ENCODE peak calls at places on chromosomes 5 and 9, in five cellular contexts. One of them, this sample, is unnamed.

GRCh38 chr5:158590936-158591863 is 508.5 kb downstream of the EBF1 start:
- DNase-seq in uterus: peak
- DNase-seq in RWPE1: peak
- DNase-seq in tibial artery: no peak
- DNase-seq in nephron progenitor cell: peak
- DNase-seq in this sample: no peak

GRCh38 chr5:33319841-33320240 is 120.9 kb upstream of the TARS1 start:
- DNase-seq in uterus: no peak
- DNase-seq in RWPE1: no peak
- DNase-seq in tibial artery: no peak
- DNase-seq in nephron progenitor cell: no peak
- DNase-seq in this sample: no peak

GRCh38 chr9:15867334-15867733 is 314.5 kb downstream of the CCDC171 start:
- DNase-seq in uterus: no peak
- DNase-seq in RWPE1: no peak
- DNase-seq in tibial artery: no peak
- DNase-seq in nephron progenitor cell: no peak
- DNase-seq in this sample: no peak

GRCh38 chr5:157370967-157371366 is 89.0 kb upstream of the NIPAL4 start:
- DNase-seq in uterus: no peak
- DNase-seq in RWPE1: no peak
- DNase-seq in tibial artery: no peak
- DNase-seq in nephron progenitor cell: no peak
- DNase-seq in this sample: no peak

GRCh38 chr5:54785729-54786548 is 199.5 kb downstream of the ESM1 start:
- DNase-seq in uterus: no peak
- DNase-seq in RWPE1: no peak
- DNase-seq in tibial artery: peak
- DNase-seq in nephron progenitor cell: no peak
- DNase-seq in this sample: no peak

GRCh38 chr5:72746736-72747135 is 69.7 kb upstream of the TNPO1 start:
- DNase-seq in uterus: no peak
- DNase-seq in RWPE1: no peak
- DNase-seq in tibial artery: no peak
- DNase-seq in nephron progenitor cell: no peak
- DNase-seq in this sample: no peak

GRCh38 chr9:5799314-5799713 is 33.6 kb downstream of the ERMP1 start:
- DNase-seq in uterus: no peak
- DNase-seq in RWPE1: peak
- DNase-seq in tibial artery: no peak
- DNase-seq in nephron progenitor cell: no peak
- DNase-seq in this sample: no peak

GRCh38 chr9:91483189-91483691 is 59.6 kb upstream of the NFIL3 start:
- DNase-seq in uterus: no peak
- DNase-seq in RWPE1: no peak
- DNase-seq in tibial artery: peak
- DNase-seq in nephron progenitor cell: no peak
- DNase-seq in this sample: no peak

DNA sequence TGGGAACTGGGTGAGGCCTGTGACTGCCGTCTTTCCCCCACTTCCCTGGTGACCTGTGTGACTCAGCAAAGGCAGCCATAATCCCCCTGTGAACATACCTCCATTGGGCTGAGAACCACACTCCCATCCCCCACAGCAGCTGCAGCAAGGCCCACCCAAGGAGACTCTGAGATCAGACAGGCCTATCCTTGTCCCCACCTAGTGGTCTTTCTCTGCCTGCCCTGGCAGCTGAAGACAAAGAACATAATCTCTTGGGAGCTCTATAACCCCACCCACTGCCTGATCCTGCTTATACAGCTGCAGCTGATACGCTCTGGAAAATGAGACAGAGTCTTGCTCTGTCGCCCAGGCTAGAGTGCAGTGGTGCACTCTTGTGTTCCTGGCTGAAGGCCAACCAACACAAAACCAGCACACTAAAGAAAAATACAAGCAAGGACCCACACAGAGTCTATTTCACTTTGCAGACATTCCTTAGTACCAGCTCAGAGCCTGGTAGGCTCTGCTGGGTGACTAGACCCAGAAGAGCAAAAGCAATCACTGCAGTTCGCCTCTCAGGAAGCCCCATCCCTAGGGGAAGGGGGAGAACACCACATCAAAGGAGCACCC is 106.7 kb downstream of the MCTP1 start:
- DNase-seq in uterus: no peak
- DNase-seq in RWPE1: no peak
- DNase-seq in tibial artery: no peak
- DNase-seq in nephron progenitor cell: peak
- DNase-seq in this sample: no peak
- TF ChIP-seq CTCF in uterus: no peak
- TF ChIP-seq CTCF in RWPE1: no peak
- TF ChIP-seq CTCF in tibial artery: no peak
- TF ChIP-seq CTCF in nephron progenitor cell: peak
- TF ChIP-seq CTCF in this sample: no peak

GRCh38 chr5:130479045-130479804 is 575.0 kb downstream of the CHSY3 start:
- DNase-seq in uterus: no peak
- DNase-seq in RWPE1: no peak
- DNase-seq in tibial artery: no peak
- DNase-seq in nephron progenitor cell: no peak
- DNase-seq in this sample: no peak
- TF ChIP-seq CTCF in uterus: no peak
- TF ChIP-seq CTCF in RWPE1: no peak
- TF ChIP-seq CTCF in tibial artery: no peak
- TF ChIP-seq CTCF in nephron progenitor cell: no peak
- TF ChIP-seq CTCF in this sample: no peak

GRCh38 chr9:20562051-20562450 is 60.2 kb downstream of the MLLT3 start:
- DNase-seq in uterus: no peak
- DNase-seq in RWPE1: no peak
- DNase-seq in tibial artery: no peak
- DNase-seq in nephron progenitor cell: no peak
- DNase-seq in this sample: no peak

GRCh38 chr9:20559236-20559896 is 62.9 kb downstream of the MLLT3 start:
- DNase-seq in uterus: no peak
- DNase-seq in RWPE1: peak
- DNase-seq in tibial artery: no peak
- DNase-seq in nephron progenitor cell: no peak
- DNase-seq in this sample: no peak

GRCh38 chr9:20558609-20559016 is 63.7 kb downstream of the MLLT3 start:
- DNase-seq in uterus: no peak
- DNase-seq in RWPE1: peak
- DNase-seq in tibial artery: no peak
- DNase-seq in nephron progenitor cell: no peak
- DNase-seq in this sample: peak

GRCh38 chr9:20563917-20564316 is 58.4 kb downstream of the MLLT3 start:
- DNase-seq in uterus: no peak
- DNase-seq in RWPE1: no peak
- DNase-seq in tibial artery: no peak
- DNase-seq in nephron progenitor cell: no peak
- DNase-seq in this sample: no peak

DNA sequence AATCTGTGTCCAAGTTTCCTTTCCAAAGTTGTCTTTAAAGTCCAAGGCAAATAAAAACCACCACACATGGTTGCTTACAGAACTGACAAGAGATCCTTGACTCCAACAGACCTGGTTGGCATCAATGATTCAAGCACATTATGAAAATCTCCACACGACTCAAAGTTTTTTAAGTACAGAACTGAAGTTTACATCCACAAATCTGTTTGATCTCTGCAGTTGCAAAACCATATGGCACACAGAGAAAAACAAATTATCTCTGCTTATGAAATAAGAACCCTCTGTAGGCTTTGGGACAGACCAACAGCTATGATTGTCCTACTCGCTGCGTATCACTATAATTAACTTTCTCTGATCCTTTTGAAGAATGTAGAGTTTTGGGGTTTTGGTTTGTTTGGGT is 60.8 kb downstream of the MLLT3 start:
- DNase-seq in uterus: no peak
- DNase-seq in RWPE1: no peak
- DNase-seq in tibial artery: no peak
- DNase-seq in nephron progenitor cell: no peak
- DNase-seq in this sample: no peak
- TF ChIP-seq CTCF in uterus: no peak
- TF ChIP-seq CTCF in RWPE1: no peak
- TF ChIP-seq CTCF in tibial artery: no peak
- TF ChIP-seq CTCF in nephron progenitor cell: no peak
- TF ChIP-seq CTCF in this sample: no peak

GRCh38 chr5:167528651-167529050 is 762.8 kb upstream of the WWC1 start:
- DNase-seq in uterus: no peak
- DNase-seq in RWPE1: no peak
- DNase-seq in tibial artery: no peak
- DNase-seq in nephron progenitor cell: no peak
- DNase-seq in this sample: no peak
- TF ChIP-seq CTCF in uterus: no peak
- TF ChIP-seq CTCF in RWPE1: no peak
- TF ChIP-seq CTCF in tibial artery: no peak
- TF ChIP-seq CTCF in nephron progenitor cell: no peak
- TF ChIP-seq CTCF in this sample: no peak

DNA sequence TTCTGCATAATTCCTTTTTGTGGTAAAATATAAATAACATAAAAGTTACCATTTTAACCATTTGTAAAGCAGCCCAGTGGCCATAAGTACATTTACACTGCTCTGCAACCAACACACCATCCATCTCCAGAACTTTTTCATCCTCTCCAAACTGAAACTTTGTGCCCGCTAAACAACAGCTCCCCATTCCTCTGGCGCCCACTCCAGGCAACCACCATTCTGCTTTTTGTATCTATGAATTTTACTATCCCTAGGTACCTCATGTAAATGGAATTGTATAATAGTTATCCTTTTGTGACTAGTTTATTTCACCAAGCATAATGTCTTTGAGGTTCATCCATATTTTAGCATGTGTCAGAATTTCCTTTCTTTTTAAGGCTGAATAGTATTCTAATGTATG is 141.1 kb downstream of the DMXL1 start:
- DNase-seq in uterus: no peak
- DNase-seq in RWPE1: no peak
- DNase-seq in tibial artery: no peak
- DNase-seq in nephron progenitor cell: no peak
- DNase-seq in this sample: no peak
- TF ChIP-seq CTCF in uterus: no peak
- TF ChIP-seq CTCF in RWPE1: no peak
- TF ChIP-seq CTCF in tibial artery: no peak
- TF ChIP-seq CTCF in nephron progenitor cell: no peak
- TF ChIP-seq CTCF in this sample: no peak

GRCh38 chr9:8486095-8486494 is 686.5 kb upstream of the DMAC1 start:
- DNase-seq in uterus: no peak
- DNase-seq in RWPE1: no peak
- DNase-seq in tibial artery: no peak
- DNase-seq in nephron progenitor cell: peak
- DNase-seq in this sample: no peak
- TF ChIP-seq CTCF in uterus: no peak
- TF ChIP-seq CTCF in RWPE1: no peak
- TF ChIP-seq CTCF in tibial artery: peak
- TF ChIP-seq CTCF in nephron progenitor cell: peak
- TF ChIP-seq CTCF in this sample: no peak

GRCh38 chr9:131578016-131578415 is 32.7 kb downstream of the PRRT1B start:
- DNase-seq in uterus: no peak
- DNase-seq in RWPE1: no peak
- DNase-seq in tibial artery: no peak
- DNase-seq in nephron progenitor cell: peak
- DNase-seq in this sample: no peak
- TF ChIP-seq CTCF in uterus: no peak
- TF ChIP-seq CTCF in RWPE1: no peak
- TF ChIP-seq CTCF in tibial artery: no peak
- TF ChIP-seq CTCF in nephron progenitor cell: no peak
- TF ChIP-seq CTCF in this sample: no peak

DNA sequence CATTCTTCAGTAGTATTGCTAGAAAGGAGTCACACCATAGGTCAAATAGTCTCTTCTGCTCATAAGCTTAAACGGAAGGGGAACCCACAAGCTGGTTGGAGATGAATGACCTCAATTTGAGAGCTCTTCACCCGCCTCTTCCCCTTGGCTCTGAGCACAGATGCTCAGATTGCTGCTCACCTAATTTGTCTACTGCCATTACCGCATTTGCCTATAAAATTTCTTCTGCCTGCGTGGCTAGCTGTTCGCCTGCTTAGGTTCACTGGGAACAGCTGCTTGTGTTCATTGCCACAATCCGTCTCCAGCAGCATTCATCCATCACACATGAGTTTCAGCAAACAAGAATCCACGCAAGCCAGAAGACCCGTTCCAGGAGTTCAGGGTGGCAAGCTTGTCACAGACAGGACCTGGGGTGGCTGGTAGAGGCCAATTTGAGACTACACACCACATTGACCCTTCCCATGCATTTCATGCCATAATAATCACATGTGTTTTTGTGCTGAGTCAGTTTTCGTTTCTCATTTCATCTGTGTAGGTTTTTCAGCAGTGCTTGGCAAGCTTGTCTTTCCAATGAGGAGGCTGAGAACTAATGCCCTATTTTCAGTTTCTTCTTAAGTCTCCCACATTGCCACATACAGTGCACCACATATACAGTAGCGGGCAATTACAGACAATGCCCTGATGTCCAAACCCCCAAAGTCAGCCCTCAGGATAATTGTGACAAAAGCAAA is 50.3 kb upstream of the DNAH5 start:
- DNase-seq in uterus: no peak
- DNase-seq in RWPE1: no peak
- DNase-seq in tibial artery: no peak
- DNase-seq in nephron progenitor cell: no peak
- DNase-seq in this sample: no peak
- TF ChIP-seq CTCF in uterus: no peak
- TF ChIP-seq CTCF in RWPE1: no peak
- TF ChIP-seq CTCF in tibial artery: no peak
- TF ChIP-seq CTCF in nephron progenitor cell: no peak
- TF ChIP-seq CTCF in this sample: no peak

GRCh38 chr5:93789173-93790070 is 48.0 kb upstream of the POU5F2 start:
- DNase-seq in uterus: no peak
- DNase-seq in RWPE1: peak
- DNase-seq in tibial artery: no peak
- DNase-seq in nephron progenitor cell: no peak
- DNase-seq in this sample: no peak
- TF ChIP-seq CTCF in uterus: no peak
- TF ChIP-seq CTCF in RWPE1: peak
- TF ChIP-seq CTCF in tibial artery: no peak
- TF ChIP-seq CTCF in nephron progenitor cell: no peak
- TF ChIP-seq CTCF in this sample: no peak

GRCh38 chr9:128103589-128103962 is 24.0 kb downstream of the PTGES2 start:
- DNase-seq in uterus: no peak
- DNase-seq in RWPE1: no peak
- DNase-seq in tibial artery: no peak
- DNase-seq in nephron progenitor cell: no peak
- DNase-seq in this sample: no peak
- TF ChIP-seq CTCF in uterus: peak
- TF ChIP-seq CTCF in RWPE1: no peak
- TF ChIP-seq CTCF in tibial artery: no peak
- TF ChIP-seq CTCF in nephron progenitor cell: peak
- TF ChIP-seq CTCF in this sample: peak

This sample was measured in GM10248.